ENCODE peak calls at places on chromosome 9, in eight cellular contexts. C, S, R, G, V, D, T and O are unnamed samples.

GRCh38 chr9:37209431-37210386 is 89.3 kb downstream of the ZCCHC7 start:
- DNase-seq in S (no peak), C (peak; percentile 12), V (no peak), G (no peak), D (no peak), T (peak; percentile 66), R (no peak), O (no peak)

GRCh38 chr9:37377688-37378612 is 44.5 kb upstream of the GRHPR start:
- DNase-seq in D (no peak), S (no peak), R (no peak), V (no peak), G (no peak), C (no peak), T (no peak), O (no peak)

GRCh38 chr9:12464368-12464767 is 228.8 kb upstream of the TYRP1 start:
- DNase-seq in V (no peak), S (no peak), C (no peak), T (peak; percentile 48), G (no peak), D (no peak), R (no peak), O (no peak)

GRCh38 chr9:97109194-97109811 is 70.4 kb upstream of the CTSV start:
- DNase-seq in V (peak; percentile 36), D (no peak), T (peak; percentile 86), C (peak; percentile 77), G (peak; percentile 67), S (no peak), R (peak; percentile 31), O (no peak)

GRCh38 chr9:77194423-77194822 is 17.1 kb downstream of the VPS13A start:
- DNase-seq in G (no peak), D (no peak), T (no peak), V (no peak), R (no peak), S (no peak), C (no peak), O (no peak)

GRCh38 chr9:91073811-91074771 is 272.5 kb downstream of the SYK start:
- DNase-seq in D (no peak), C (no peak), T (no peak), G (no peak), S (no peak), R (no peak), V (no peak), O (no peak)

GRCh38 chr9:124216474-124217176 is 41.1 kb upstream of the NEK6 start:
- DNase-seq in T (no peak), G (peak; percentile 56), D (peak; percentile 69), C (no peak), S (peak; percentile 63), R (peak; percentile 25), V (no peak), O (no peak)

GRCh38 chr9:88342246-88342645 is 46.0 kb upstream of the SPIN1 start:
- DNase-seq in R (no peak), D (no peak), C (no peak), S (no peak), T (no peak), G (no peak), V (no peak), O (no peak)

GRCh38 chr9:95834281-95834907 is 41.1 kb upstream of the ERCC6L2 start:
- DNase-seq in G (no peak), C (no peak), S (no peak), T (peak; percentile 28), R (no peak), V (no peak), D (no peak), O (no peak)

GRCh38 chr9:29822458-29822857 is 2249.2 kb upstream of the C9orf72 start:
- DNase-seq in D (no peak), S (no peak), T (no peak), C (no peak), V (no peak), R (no peak), G (no peak), O (no peak)

GRCh38 chr9:32986971-32987370 is 14.5 kb downstream of the APTX start:
- DNase-seq in G (no peak), R (no peak), V (no peak), T (peak; percentile 75), S (no peak), C (no peak), D (no peak), O (no peak)

GRCh38 chr9:27426717-27427645 is 97.1 kb upstream of the IFNK start:
- DNase-seq in D (no peak), G (no peak), V (peak; percentile 94), R (no peak), C (peak; percentile 50), S (no peak), T (peak; percentile 93), O (no peak)

GRCh38 chr9:93566408-93567270 is 9.7 kb upstream of the PHF2 start:
- DNase-seq in T (peak; percentile 96), V (peak; percentile 98), R (peak; percentile 99), C (peak; percentile 98), D (peak; percentile 100), S (peak; percentile 99), G (peak; percentile 99), O (peak; percentile 90)

DNA sequence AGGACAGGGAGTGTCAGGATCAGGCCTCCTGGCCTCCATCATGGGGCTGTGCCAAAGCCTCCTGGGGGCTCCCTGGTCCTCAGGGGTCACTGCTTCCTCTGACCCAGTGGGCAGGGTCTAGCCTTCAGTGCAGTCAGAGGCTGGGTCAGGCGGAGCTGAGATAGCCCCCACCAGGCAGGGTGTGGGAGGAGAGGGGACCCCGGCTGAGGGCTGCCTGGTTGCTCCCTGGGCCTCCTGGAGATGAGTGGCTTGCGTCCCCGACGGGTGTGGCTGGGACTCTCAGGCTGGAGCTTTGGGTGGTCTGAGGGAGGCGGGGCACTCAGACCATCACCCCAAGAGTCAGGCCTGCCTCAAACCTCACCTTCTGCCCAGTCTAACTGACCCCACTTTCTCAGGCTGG is 21.7 kb downstream of the FAM163B start:
- DNase-seq in R (no peak), G (no peak), D (peak; percentile 15), V (no peak), C (no peak), S (no peak), T (no peak), O (no peak)
- H3K27ac ChIP-seq in R (no peak overlapping the region), G (no peak overlapping the region), D (no peak overlapping the region), V (no peak overlapping the region), C (no peak overlapping the region), S (no peak overlapping the region), T (no peak overlapping the region), O (no peak overlapping the region)

GRCh38 chr9:3698531-3698930 is 172.7 kb upstream of the RFX3 start:
- DNase-seq in S (no peak), G (no peak), T (no peak), V (no peak), D (no peak), R (no peak), C (no peak), O (no peak)

GRCh38 chr9:3696368-3696767 is 170.6 kb upstream of the RFX3 start:
- DNase-seq in R (no peak), D (no peak), S (no peak), C (no peak), V (no peak), T (peak; percentile 35), G (no peak), O (no peak)

GRCh38 chr9:3700772-3701171 is 175.0 kb upstream of the RFX3 start:
- DNase-seq in S (no peak), V (no peak), T (no peak), R (no peak), C (no peak), D (no peak), G (no peak), O (no peak)

GRCh38 chr9:3704890-3705289 is 179.1 kb upstream of the RFX3 start:
- DNase-seq in T (no peak), S (no peak), R (no peak), V (no peak), D (no peak), C (no peak), G (no peak), O (no peak)

DNA sequence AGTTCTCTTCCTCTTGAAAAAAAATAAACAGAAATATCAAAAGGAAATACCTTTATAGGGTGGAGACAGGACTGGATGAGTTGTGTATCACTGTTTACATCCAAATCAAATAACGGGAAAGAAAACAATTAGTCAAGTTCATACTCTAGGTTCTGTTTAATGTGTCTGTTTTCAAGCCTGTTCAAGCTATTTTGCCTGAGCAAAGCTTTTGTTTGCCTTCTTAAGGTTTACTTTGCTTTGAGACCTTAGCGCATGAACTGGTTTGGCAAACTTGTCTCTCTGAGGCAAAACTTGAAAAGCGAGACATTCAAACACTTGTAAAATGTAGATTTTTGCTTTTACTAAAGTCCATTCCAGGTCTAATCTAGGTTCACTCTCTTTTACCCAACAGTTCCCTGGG is 174.1 kb upstream of the RFX3 start:
- DNase-seq in D (no peak), G (no peak), S (no peak), T (no peak), R (no peak), V (no peak), C (no peak), O (no peak)
- H3K27ac ChIP-seq in D (no peak overlapping the region), G (no peak overlapping the region), S (no peak overlapping the region), T (no peak overlapping the region), R (no peak overlapping the region), V (no peak overlapping the region), C (no peak overlapping the region), O (no peak overlapping the region)

GRCh38 chr9:113563856-113564514 is 100.5 kb downstream of the RGS3 start:
- DNase-seq in C (no peak), D (no peak), S (no peak), R (no peak), G (no peak), T (no peak), V (no peak), O (no peak)
- H3K27ac ChIP-seq in C (no peak overlapping the region), D (peak overlapping the region; percentile 94), S (peak overlapping the region; percentile 78), R (peak overlapping the region; percentile 67), G (peak overlapping the region; percentile 79), T (no peak overlapping the region), V (peak overlapping the region; percentile 88), O (peak overlapping the region; percentile 92)

GRCh38 chr9:110104201-110104845 is 103.6 kb downstream of the C9orf152 start:
- DNase-seq in T (peak; percentile 77), R (no peak), C (no peak), V (no peak), D (no peak), G (no peak), S (no peak), O (no peak)

GRCh38 chr9:110105107-110105506 is 102.9 kb downstream of the C9orf152 start:
- DNase-seq in C (no peak), S (no peak), T (no peak), R (no peak), D (no peak), V (no peak), G (no peak), O (no peak)

GRCh38 chr9:110109331-110110110 is 98.4 kb downstream of the C9orf152 start:
- DNase-seq in G (no peak), D (no peak), C (no peak), S (no peak), R (no peak), T (no peak), V (no peak), O (no peak)

GRCh38 chr9:110103257-110103656 is 104.7 kb downstream of the C9orf152 start:
- DNase-seq in R (no peak), T (peak; percentile 52), S (no peak), D (no peak), C (no peak), G (no peak), V (no peak), O (no peak)

GRCh38 chr9:110106698-110107097 is 101.3 kb downstream of the C9orf152 start:
- DNase-seq in T (peak; percentile 70), S (no peak), V (no peak), G (no peak), D (no peak), C (no peak), R (no peak), O (no peak)
- H3K27ac ChIP-seq in T (no peak overlapping the region), S (no peak overlapping the region), V (no peak overlapping the region), G (no peak overlapping the region), D (no peak overlapping the region), C (no peak overlapping the region), R (no peak overlapping the region), O (no peak overlapping the region)

GRCh38 chr9:101438523-101438922 is 2.9 kb upstream of the ALDOB start:
- DNase-seq in G (no peak), R (no peak), S (no peak), V (no peak), D (no peak), T (no peak), C (no peak), O (no peak)
- H3K27ac ChIP-seq in G (no peak overlapping the region), R (peak overlapping the region; percentile 70), S (no peak overlapping the region), V (no peak overlapping the region), D (no peak overlapping the region), T (no peak overlapping the region), C (no peak overlapping the region), O (no peak overlapping the region)